ENCODE peak calls at places on chromosomes 13 and 19, in ten cellular contexts. U is progenitor cell of endocrine pancreas, Q is T-helper 17 cell, J is GM12865, B is endodermal cell, O is PC-9, L is HT1080, Y is thoracic aorta, S is NCI-H510A, R is colonic mucosa. I is an unnamed sample.

GRCh38 chr13:28792992-28793391 is 27.1 kb upstream of the MTUS2 start:
- DNase-seq in O (no peak), R (no peak), U (no peak), J (no peak), S (no peak), Q (no peak), L (peak), Y (no peak), B (no peak), I (peak)

GRCh38 chr13:112891477-112892401 is 77.3 kb upstream of the MCF2L start:
- DNase-seq in Y (no peak), L (no peak), R (no peak), U (no peak), Q (no peak), B (peak), S (peak), O (no peak), J (no peak), I (no peak)

GRCh38 chr19:11418518-11419506 is at the start of gene RGL3:
- DNase-seq in S (peak), R (peak), Y (no peak), J (no peak), O (peak), L (no peak), B (peak), Q (no peak), U (peak), I (no peak)

GRCh38 chr19:44968670-44969069 is 13.5 kb downstream of the CLPTM1 start:
- DNase-seq in J (no peak), Y (no peak), O (no peak), S (no peak), L (no peak), U (no peak), B (no peak), Q (no peak), R (no peak), I (no peak)

GRCh38 chr13:39881887-39882286 is 226.4 kb downstream of the COG6 start:
- DNase-seq in Q (no peak), B (no peak), J (no peak), R (no peak), S (no peak), Y (no peak), O (no peak), L (peak), U (no peak), I (no peak)

GRCh38 chr19:14758816-14759215 is 19.5 kb downstream of the ADGRE2 start:
- DNase-seq in S (no peak), Q (no peak), O (no peak), R (peak), Y (no peak), J (no peak), L (no peak), U (no peak), B (peak), I (no peak)

GRCh38 chr13:72973234-72973633 is 85.6 kb upstream of the KLF5 start:
- DNase-seq in S (no peak), Y (no peak), U (no peak), B (no peak), Q (no peak), J (no peak), L (no peak), O (no peak), R (no peak), I (no peak)

GRCh38 chr13:50989476-50989875 is 79.9 kb downstream of the RNASEH2B start:
- DNase-seq in L (peak), J (no peak), S (peak), O (no peak), Q (no peak), Y (no peak), B (peak), R (no peak), U (no peak), I (no peak)

GRCh38 chr19:4713384-4713951 is 10.2 kb downstream of the DPP9 start:
- DNase-seq in J (no peak), B (no peak), U (no peak), Y (no peak), Q (no peak), O (peak), S (no peak), R (peak), L (peak), I (peak)

GRCh38 chr19:3613765-3614661 is 7.3 kb upstream of the TBXA2R start:
- DNase-seq in R (no peak), S (no peak), B (no peak), Q (no peak), Y (no peak), L (no peak), J (no peak), U (no peak), O (no peak), I (no peak)

GRCh38 chr19:24069907-24070657 is 16.9 kb upstream of the ZNF254 start:
- DNase-seq in Y (no peak), O (no peak), U (no peak), Q (no peak), B (no peak), J (no peak), L (no peak), S (no peak), R (no peak), I (peak)

GRCh38 chr19:1214299-1214861 is 8.8 kb downstream of the STK11 start:
- DNase-seq in S (no peak), U (no peak), L (no peak), B (no peak), O (no peak), R (no peak), J (no peak), Y (no peak), Q (no peak), I (no peak)

GRCh38 chr13:44148159-44148929 is 225.3 kb upstream of the SERP2 start:
- DNase-seq in O (no peak), B (no peak), S (no peak), R (no peak), L (peak), U (no peak), J (no peak), Y (no peak), Q (no peak), I (no peak)

GRCh38 chr13:98297043-98297442 is 120.0 kb upstream of the RNF113B start:
- DNase-seq in O (no peak), Q (no peak), S (no peak), Y (no peak), R (no peak), J (no peak), L (no peak), B (no peak), U (no peak), I (no peak)

GRCh38 chr19:7292950-7293794 is 1.0 kb downstream of the INSR start:
- DNase-seq in J (peak), Y (no peak), O (no peak), Q (no peak), U (no peak), L (no peak), B (peak), R (peak), S (no peak), I (no peak)

GRCh38 chr19:46218160-46218559 is 11.4 kb upstream of the IGFL1 start:
- DNase-seq in Q (no peak), U (peak), R (peak), O (no peak), Y (no peak), B (peak), L (no peak), J (peak), S (no peak), I (no peak)

GRCh38 chr19:51256053-51256682 is 5.3 kb downstream of the SIGLECL1 start:
- DNase-seq in J (peak), Y (no peak), U (no peak), B (peak), L (no peak), S (no peak), Q (no peak), O (no peak), R (no peak), I (no peak)

GRCh38 chr13:24865158-24865557 is 101.2 kb downstream of the RNF17 start:
- DNase-seq in L (no peak), U (no peak), R (no peak), Q (no peak), B (no peak), S (no peak), J (no peak), Y (no peak), O (no peak), I (no peak)

GRCh38 chr19:34316741-34317241 is 48.2 kb upstream of the GPI start:
- DNase-seq in B (no peak), O (peak), Q (no peak), Y (no peak), S (no peak), U (no peak), J (no peak), R (no peak), L (peak), I (peak)

GRCh38 chr19:50896591-50897190 is 14.5 kb downstream of the KLK4 start:
- DNase-seq in U (no peak), J (peak), Q (no peak), R (no peak), O (peak), B (no peak), Y (no peak), L (peak), S (no peak), I (peak)

GRCh38 chr13:110683203-110683883 is 22.6 kb downstream of the CARS2 start:
- DNase-seq in Q (no peak), R (no peak), S (no peak), Y (no peak), O (no peak), J (no peak), U (no peak), B (no peak), L (no peak), I (no peak)

GRCh38 chr19:4971424-4971793 is 2.5 kb downstream of the KDM4B start:
- DNase-seq in Y (no peak), S (peak), Q (no peak), J (no peak), U (no peak), O (no peak), B (peak), R (peak), L (no peak), I (no peak)

I was measured in brain microvascular endothelial cell.